ENCODE peak calls at places on chromosomes 1 and 21, in nine cellular contexts. S, J, K, C, H, T, G, A and Y are unnamed samples.

GRCh38 chr1:66273674-66274073 is 260.3 kb upstream of the SGIP1 start:
- DNase-seq in S (no peak), J (no peak), K (no peak), C (peak), H (no peak), T (no peak), G (no peak), A (no peak), Y (no peak)

GRCh38 chr21:29499734-29500343 is 201.1 kb downstream of the BACH1 start:
- DNase-seq in S (no peak), J (no peak), K (peak), C (no peak), H (no peak), T (peak), G (no peak), A (peak), Y (no peak)

GRCh38 chr21:38990424-38990794 is 184.7 kb downstream of the ETS2 start:
- DNase-seq in S (no peak), J (no peak), K (no peak), C (no peak), H (no peak), T (no peak), G (no peak), A (no peak), Y (no peak)

GRCh38 chr1:201493757-201494617 is 12.9 kb downstream of the CSRP1 start:
- DNase-seq in S (peak), J (peak), K (no peak), C (peak), H (no peak), T (no peak), G (no peak), A (no peak), Y (no peak)

GRCh38 chr21:39529026-39529425 is 77.3 kb downstream of the SH3BGR start:
- DNase-seq in S (no peak), J (no peak), K (no peak), C (peak), H (no peak), T (no peak), G (no peak), A (no peak), Y (no peak)

GRCh38 chr1:30715216-30715615 is 8.2 kb downstream of the MATN1 start:
- DNase-seq in S (no peak), J (no peak), K (no peak), C (no peak), H (no peak), T (no peak), G (no peak), A (peak), Y (peak)

GRCh38 chr1:181452746-181453145 is 30.6 kb upstream of the CACNA1E start:
- DNase-seq in S (no peak), J (no peak), K (peak), C (no peak), H (no peak), T (no peak), G (no peak), A (peak), Y (no peak)

GRCh38 chr1:203636306-203636705 is 9.7 kb downstream of the ATP2B4 start:
- DNase-seq in S (no peak), J (no peak), K (peak), C (no peak), H (no peak), T (no peak), G (no peak), A (no peak), Y (no peak)

GRCh38 chr1:11596295-11596694 is 57.9 kb downstream of the FBXO2 start:
- DNase-seq in S (no peak), J (no peak), K (no peak), C (no peak), H (no peak), T (no peak), G (no peak), A (no peak), Y (no peak)

GRCh38 chr1:182374101-182374834 is 17.3 kb downstream of the GLUL start:
- DNase-seq in S (no peak), J (no peak), K (no peak), C (no peak), H (no peak), T (no peak), G (no peak), A (no peak), Y (no peak)

GRCh38 chr1:49765034-49765433 is 258.7 kb downstream of the AGBL4 start:
- DNase-seq in S (no peak), J (no peak), K (peak), C (no peak), H (no peak), T (no peak), G (no peak), A (no peak), Y (no peak)
- TF ChIP-seq CTCF in S (no peak), J (no peak), K (peak), C (no peak), H (no peak), T (no peak), G (no peak), A (no peak), Y (no peak)

DNA sequence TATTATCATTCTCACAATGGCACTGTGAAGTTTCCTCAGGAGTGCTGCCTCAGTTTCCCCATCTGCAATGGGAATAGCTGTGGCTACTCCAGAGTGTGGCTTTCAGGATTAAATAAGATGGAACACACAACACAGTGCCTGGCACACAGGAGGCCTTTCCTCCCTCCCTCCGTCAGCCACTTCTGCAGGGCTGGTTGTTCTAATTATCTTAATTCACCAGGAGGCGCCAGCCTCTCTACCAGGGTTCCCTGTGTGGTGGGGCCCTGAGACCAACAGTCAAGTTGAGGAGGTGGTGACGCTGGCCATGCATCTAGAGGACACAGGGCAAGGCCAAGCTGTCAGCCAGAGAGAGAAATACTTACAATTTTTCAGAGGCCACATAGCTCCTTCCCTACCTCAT is 6.3 kb upstream of the FOXO6 start:
- DNase-seq in S (no peak), J (no peak), K (no peak), C (peak), H (no peak), T (no peak), G (no peak), A (no peak), Y (no peak)
- TF ChIP-seq CTCF in S (no peak), J (no peak), K (no peak), C (no peak), H (no peak), T (no peak), G (no peak), A (no peak), Y (no peak)

DNA sequence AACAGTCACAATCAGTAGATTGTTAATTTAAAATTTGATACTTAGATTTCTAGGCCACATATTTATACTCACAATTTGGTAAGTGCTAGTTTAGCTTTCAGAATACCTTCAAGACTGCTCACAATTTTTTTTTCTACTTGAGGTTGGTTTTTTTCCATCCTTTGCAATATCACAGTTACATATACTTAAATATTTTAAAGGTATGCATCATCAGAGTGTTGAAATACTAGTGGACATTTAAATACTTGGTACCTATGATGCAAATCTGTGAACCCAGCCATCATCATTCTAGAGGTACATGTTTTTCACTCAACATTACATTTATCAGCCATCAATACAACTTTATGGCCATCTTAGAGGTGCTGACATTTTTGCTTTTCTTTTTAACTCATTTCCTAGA is 6.2 kb upstream of the LRRC40 start:
- DNase-seq in S (no peak), J (no peak), K (peak), C (no peak), H (no peak), T (peak), G (no peak), A (no peak), Y (no peak)
- TF ChIP-seq CTCF in S (no peak), J (no peak), K (no peak), C (no peak), H (no peak), T (no peak), G (no peak), A (no peak), Y (no peak)

GRCh38 chr1:205481629-205482071 is 22.8 kb upstream of the CDK18 start:
- DNase-seq in S (no peak), J (no peak), K (peak), C (no peak), H (no peak), T (no peak), G (no peak), A (no peak), Y (no peak)
- TF ChIP-seq CTCF in S (no peak), J (no peak), K (no peak), C (no peak), H (no peak), T (no peak), G (no peak), A (no peak), Y (no peak)

DNA sequence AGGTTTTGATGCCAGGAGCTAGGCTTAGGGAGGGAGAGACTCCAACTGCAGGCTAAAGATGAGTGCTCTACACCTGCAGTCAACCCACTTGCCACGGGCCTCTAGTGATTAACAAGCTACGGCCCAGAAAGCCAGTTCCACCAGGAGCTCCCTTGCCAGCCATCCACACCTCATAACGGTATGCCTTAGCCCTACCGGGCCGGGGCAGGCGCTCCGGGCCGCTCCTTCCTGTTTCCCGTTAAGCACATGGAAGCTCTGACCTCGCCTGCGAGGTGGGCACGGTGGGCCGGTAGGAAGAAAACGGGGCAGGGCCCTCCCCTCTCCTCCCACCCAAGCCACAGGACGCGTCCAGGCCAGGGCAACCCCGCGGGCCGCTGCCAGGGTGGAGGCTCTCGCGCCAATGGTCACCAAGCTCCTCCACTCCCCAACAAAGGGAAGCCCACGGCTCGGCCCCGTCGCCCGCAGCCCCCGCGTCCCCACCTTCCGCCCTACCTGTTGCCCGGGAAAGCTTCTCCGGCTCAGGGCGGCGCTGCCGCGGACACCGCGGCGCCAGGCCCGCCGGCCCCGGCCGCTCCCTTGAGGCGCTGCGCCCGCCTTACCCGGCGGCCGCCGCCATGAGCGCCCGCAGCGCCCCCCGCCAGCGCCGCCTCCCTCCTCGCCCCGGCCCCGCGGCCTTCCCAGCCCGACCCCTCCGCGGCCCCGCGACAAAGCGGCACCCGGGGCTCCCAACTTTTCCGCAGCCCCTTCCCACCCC is 632 bp downstream of the CERS2 start:
- DNase-seq in S (no peak), J (peak), K (peak), C (peak), H (no peak), T (no peak), G (no peak), A (no peak), Y (no peak)
- TF ChIP-seq CTCF in S (no peak), J (no peak), K (no peak), C (no peak), H (no peak), T (no peak), G (no peak), A (peak), Y (no peak)

DNA sequence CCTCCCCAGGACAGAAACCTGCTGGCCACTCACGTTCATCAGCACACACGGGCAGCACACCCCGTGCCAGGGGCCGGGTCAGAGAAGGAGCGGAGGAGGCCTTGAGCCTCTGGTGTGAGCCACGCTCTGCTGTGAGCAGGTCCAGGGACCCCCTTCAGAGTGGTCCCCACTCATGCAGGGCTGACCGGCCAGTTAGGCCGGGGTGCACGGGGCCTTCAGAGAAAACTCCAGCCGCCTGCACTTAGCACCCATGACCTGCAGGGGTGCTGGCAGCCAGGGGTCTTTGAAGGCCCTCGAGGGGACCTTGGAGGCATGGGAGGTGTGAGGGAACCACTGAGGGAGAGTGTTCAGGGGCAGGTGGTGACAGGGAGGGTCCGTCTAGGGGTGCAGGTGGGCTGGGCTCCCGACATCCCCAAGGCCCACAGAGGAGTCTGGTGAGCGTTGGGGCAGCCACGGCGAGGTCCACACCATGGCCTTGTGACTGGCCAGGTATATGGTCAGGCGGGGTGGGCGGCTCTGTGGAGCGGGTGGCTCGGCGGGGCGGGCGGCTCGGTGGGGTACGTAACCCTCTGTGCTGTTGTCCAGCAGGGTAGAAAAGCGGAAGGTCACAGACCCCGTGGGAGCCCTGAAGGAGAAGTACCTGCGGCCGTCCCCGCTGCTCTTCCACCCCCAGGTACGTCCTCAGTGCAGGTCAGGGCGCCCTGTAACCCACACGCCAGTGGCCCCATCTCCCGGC is 40.3 kb upstream of the ARHGEF16 start:
- DNase-seq in S (no peak), J (no peak), K (no peak), C (no peak), H (no peak), T (no peak), G (no peak), A (no peak), Y (no peak)
- TF ChIP-seq CTCF in S (peak), J (no peak), K (no peak), C (no peak), H (no peak), T (no peak), G (no peak), A (no peak), Y (no peak)

GRCh38 chr1:25567710-25568089 is 24.3 kb downstream of the LDLRAP1 start:
- DNase-seq in S (no peak), J (no peak), K (peak), C (no peak), H (no peak), T (no peak), G (peak), A (no peak), Y (no peak)

GRCh38 chr1:25566186-25566729 is 22.9 kb downstream of the LDLRAP1 start:
- DNase-seq in S (no peak), J (no peak), K (no peak), C (no peak), H (no peak), T (no peak), G (no peak), A (no peak), Y (no peak)

GRCh38 chr1:25565626-25566025 is 22.2 kb downstream of the LDLRAP1 start:
- DNase-seq in S (no peak), J (no peak), K (no peak), C (no peak), H (no peak), T (no peak), G (no peak), A (no peak), Y (no peak)

GRCh38 chr1:25568090-25568833 is 24.9 kb downstream of the LDLRAP1 start:
- DNase-seq in S (no peak), J (no peak), K (peak), C (no peak), H (no peak), T (peak), G (peak), A (no peak), Y (no peak)

GRCh38 chr1:25566730-25567341 is 23.4 kb downstream of the LDLRAP1 start:
- DNase-seq in S (no peak), J (peak), K (no peak), C (peak), H (no peak), T (peak), G (peak), A (no peak), Y (peak)
- TF ChIP-seq CTCF in S (no peak), J (no peak), K (no peak), C (no peak), H (no peak), T (no peak), G (no peak), A (no peak), Y (no peak)